ENCODE peak calls at places on chromosomes 16 and 17, in four cellular contexts. One of them, this sample, is unnamed.

GRCh38 chr16:86508947-86509758 is 1.2 kb upstream of the FOXF1 start:
- DNase-seq in GM12878: no peak
- DNase-seq in H1: peak; percentile 69
- DNase-seq in K562: no peak
- DNase-seq in this sample: peak; percentile 89

GRCh38 chr17:69711504-69711903 is 297.0 kb downstream of the MAP2K6 start:
- DNase-seq in GM12878: no peak
- DNase-seq in H1: no peak
- DNase-seq in K562: no peak
- DNase-seq in this sample: no peak

GRCh38 chr16:80208015-80208414 is 332.8 kb upstream of the DYNLRB2 start:
- DNase-seq in GM12878: no peak
- DNase-seq in H1: no peak
- DNase-seq in K562: no peak
- DNase-seq in this sample: no peak

GRCh38 chr16:49557070-49557446 is 183.5 kb downstream of the C16orf78 start:
- DNase-seq in GM12878: no peak
- DNase-seq in H1: peak; percentile 75
- DNase-seq in K562: no peak
- DNase-seq in this sample: no peak

GRCh38 chr17:47696717-47697642 is 3.0 kb downstream of the TBKBP1 start:
- DNase-seq in GM12878: no peak
- DNase-seq in H1: no peak
- DNase-seq in K562: no peak
- DNase-seq in this sample: no peak

GRCh38 chr17:41415833-41416335 is 8.5 kb downstream of the KRT37 start:
- DNase-seq in GM12878: no peak
- DNase-seq in H1: no peak
- DNase-seq in K562: no peak
- DNase-seq in this sample: peak; percentile 55

GRCh38 chr17:41054025-41054424 is 1.0 kb downstream of the KRTAP2-2 start:
- DNase-seq in GM12878: no peak
- DNase-seq in H1: no peak
- DNase-seq in K562: no peak
- DNase-seq in this sample: no peak

GRCh38 chr16:85798283-85798776 is 1.0 kb downstream of the EMC8 start:
- DNase-seq in GM12878: no peak
- DNase-seq in H1: no peak
- DNase-seq in K562: no peak
- DNase-seq in this sample: peak; percentile 6

DNA sequence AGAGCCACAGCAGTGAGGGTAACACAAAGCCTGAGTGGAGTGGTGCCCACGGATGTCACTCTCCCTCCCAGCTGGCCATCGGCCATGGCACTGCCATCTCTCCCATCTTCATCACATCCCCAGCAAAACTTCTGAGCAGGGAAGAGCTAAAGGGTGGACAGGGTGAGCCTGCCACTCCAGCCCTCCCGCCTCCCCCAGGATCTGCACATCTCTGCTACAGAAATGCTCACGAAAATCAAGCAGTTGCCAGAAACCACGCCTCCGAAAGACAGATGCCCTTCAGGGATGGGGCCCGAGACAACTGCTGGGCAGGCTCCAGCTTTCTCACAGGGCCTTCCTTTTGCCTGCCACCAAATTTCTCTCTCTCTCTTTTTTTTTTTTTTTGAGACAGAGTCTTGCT is 3.6 kb downstream of the GRIN2C start:
- DNase-seq in GM12878: no peak
- DNase-seq in H1: no peak
- DNase-seq in K562: no peak
- DNase-seq in this sample: no peak
- TF ChIP-seq CHD1 in GM12878: no peak
- TF ChIP-seq CHD1 in H1: no peak
- TF ChIP-seq CHD1 in K562: no peak
- TF ChIP-seq CHD1 in this sample: no peak

GRCh38 chr16:4515611-4516233 is 22.9 kb downstream of the CDIP1 start:
- DNase-seq in GM12878: peak; percentile 52
- DNase-seq in H1: no peak
- DNase-seq in K562: no peak
- DNase-seq in this sample: no peak

GRCh38 chr16:4518281-4518680 is 20.3 kb downstream of the CDIP1 start:
- DNase-seq in GM12878: no peak
- DNase-seq in H1: no peak
- DNase-seq in K562: no peak
- DNase-seq in this sample: no peak

GRCh38 chr16:4520913-4521312 is 17.7 kb downstream of the CDIP1 start:
- DNase-seq in GM12878: no peak
- DNase-seq in H1: no peak
- DNase-seq in K562: no peak
- DNase-seq in this sample: no peak

GRCh38 chr16:4519274-4520058 is 19.1 kb downstream of the CDIP1 start:
- DNase-seq in GM12878: no peak
- DNase-seq in H1: no peak
- DNase-seq in K562: no peak
- DNase-seq in this sample: no peak

DNA sequence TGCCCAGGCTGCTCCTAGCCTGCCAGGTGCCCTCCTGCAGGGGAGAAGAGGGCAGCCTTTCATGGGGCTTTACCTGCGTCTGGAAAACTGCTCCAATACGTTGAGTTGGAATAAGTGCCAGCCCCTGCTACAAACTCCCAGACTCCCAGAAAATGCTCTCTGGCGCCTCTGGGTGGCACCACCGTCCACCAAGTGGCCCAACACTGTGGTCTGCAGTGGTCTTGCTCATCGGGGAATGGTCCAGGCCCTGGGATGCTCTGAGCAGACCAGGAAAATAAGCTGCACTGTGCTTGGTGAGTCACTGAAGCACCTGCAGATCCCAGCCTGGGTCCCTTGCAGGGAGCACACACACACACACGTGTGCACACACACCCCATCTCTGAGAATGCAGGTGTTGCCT is 20.8 kb downstream of the CDIP1 start:
- DNase-seq in GM12878: no peak
- DNase-seq in H1: peak; percentile 79
- DNase-seq in K562: peak; percentile 46
- DNase-seq in this sample: peak; percentile 46
- TF ChIP-seq CHD1 in GM12878: no peak
- TF ChIP-seq CHD1 in H1: no peak
- TF ChIP-seq CHD1 in K562: no peak
- TF ChIP-seq CHD1 in this sample: no peak

DNA sequence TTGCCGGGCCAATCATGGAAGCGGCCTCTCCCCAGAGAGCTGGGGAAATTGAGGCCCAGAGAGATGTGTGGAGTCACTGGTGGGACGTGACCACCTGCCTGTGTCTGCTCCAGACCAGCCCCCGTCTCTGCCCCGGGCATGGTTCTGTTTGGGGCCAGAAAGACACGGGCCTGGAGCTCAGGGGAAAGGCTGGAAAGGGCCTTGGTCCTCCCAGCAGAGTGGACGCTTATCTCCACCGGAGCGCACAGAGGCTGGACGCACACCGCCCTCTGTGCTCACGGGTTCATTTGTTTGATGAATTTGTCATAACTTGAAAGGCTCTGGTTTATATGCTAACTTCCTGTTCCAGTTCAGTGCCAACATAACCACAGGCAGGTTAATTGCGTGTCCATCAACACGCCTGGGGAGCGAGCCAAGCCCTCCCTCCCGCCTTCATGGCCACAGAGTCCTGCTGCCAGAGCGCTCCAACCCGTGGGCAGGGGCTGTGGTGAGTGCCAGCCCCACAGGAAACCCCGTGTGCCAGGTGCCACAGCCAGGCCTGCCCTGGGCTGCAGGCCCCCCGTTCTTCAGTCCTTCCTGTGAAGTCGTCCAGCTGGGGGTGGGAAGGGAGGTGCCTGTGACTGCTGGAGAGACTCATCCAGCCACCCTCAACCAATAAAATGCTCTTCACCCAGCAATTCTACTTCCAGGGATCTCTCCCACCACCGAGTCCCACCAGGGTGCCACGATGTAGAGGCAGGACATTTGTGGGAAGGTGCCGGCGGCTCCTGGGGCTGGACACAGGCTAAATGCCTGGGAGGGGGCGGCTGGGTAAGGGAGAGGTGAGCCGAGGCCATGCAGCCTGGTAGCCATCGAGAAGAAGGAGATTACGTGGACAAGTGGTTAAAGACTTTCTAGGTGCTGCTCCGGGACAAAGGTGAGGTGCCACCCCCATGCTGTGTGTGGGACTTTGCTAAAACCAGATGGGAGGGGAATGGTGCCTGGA is 29.4 kb upstream of the BAHCC1 start:
- DNase-seq in GM12878: peak; percentile 28
- DNase-seq in H1: no peak
- DNase-seq in K562: no peak
- DNase-seq in this sample: peak; percentile 81
- TF ChIP-seq CHD1 in GM12878: no peak
- TF ChIP-seq CHD1 in H1: no peak
- TF ChIP-seq CHD1 in K562: no peak
- TF ChIP-seq CHD1 in this sample: no peak

GRCh38 chr16:88479795-88480760 is 27.0 kb downstream of the ZFPM1 start:
- DNase-seq in GM12878: no peak
- DNase-seq in H1: no peak
- DNase-seq in K562: no peak
- DNase-seq in this sample: no peak
- TF ChIP-seq CHD1 in GM12878: no peak
- TF ChIP-seq CHD1 in H1: no peak
- TF ChIP-seq CHD1 in K562: no peak
- TF ChIP-seq CHD1 in this sample: no peak

GRCh38 chr17:8324913-8325312 is 14.7 kb upstream of the ODF4 start:
- DNase-seq in GM12878: no peak
- DNase-seq in H1: no peak
- DNase-seq in K562: no peak
- DNase-seq in this sample: no peak

GRCh38 chr17:8322078-8322477 is 12.0 kb downstream of the ARHGEF15 start:
- DNase-seq in GM12878: no peak
- DNase-seq in H1: no peak
- DNase-seq in K562: no peak
- DNase-seq in this sample: no peak

GRCh38 chr17:8332128-8332527 is 7.5 kb upstream of the ODF4 start:
- DNase-seq in GM12878: no peak
- DNase-seq in H1: no peak
- DNase-seq in K562: no peak
- DNase-seq in this sample: no peak

GRCh38 chr17:8324132-8324531 is 14.1 kb downstream of the ARHGEF15 start:
- DNase-seq in GM12878: no peak
- DNase-seq in H1: no peak
- DNase-seq in K562: no peak
- DNase-seq in this sample: no peak

DNA sequence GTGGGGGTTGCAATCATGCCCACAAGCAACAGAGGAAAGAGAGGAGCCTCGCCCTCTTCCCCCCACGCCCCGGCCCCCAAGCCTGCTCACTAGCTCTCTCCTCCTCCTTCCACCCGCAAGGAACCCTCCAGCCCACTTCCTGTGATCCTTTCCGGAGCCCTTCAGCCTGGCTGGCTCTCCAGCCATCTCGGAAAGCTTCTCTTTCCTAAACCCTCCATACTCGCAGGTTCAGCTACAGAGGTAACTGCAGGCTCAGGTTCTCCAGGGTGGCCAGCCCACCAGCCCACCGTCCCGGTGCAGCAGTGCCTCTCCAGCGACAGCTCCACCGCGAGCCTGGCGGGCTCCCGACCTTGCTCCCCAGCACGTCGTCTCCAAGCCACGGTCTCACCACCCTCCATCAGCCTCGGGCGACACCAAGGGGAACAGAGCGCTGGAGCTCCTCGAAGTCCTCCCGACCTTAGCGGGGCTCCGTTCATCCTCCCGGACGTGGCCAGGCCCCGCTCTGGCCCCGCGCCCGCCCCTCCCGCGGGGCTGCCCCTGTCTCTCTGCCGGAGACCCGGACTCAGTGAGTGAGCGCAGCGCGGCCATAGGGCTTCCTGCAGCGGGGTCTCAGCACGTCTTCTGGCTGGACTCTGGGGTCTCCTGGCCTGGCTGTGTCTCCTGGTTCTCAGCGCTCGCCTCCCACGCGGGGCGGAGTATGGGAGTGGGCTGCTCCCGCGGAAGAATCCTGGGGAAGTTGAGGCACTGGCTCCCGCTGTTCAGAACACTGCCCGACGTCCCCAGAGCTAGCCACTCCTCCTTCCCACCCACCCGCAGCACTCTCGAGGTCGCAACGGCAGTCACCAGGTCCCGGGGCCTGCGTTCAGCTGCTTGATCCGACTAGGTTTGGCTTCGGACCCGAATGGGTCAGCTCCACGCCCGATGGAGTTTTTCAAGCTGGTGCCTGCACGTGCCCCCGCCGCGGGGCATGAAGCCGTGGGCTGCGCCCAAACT is 12.8 kb upstream of the ODF4 start:
- DNase-seq in GM12878: no peak
- DNase-seq in H1: peak; percentile 74
- DNase-seq in K562: no peak
- DNase-seq in this sample: no peak
- TF ChIP-seq CHD1 in GM12878: no peak
- TF ChIP-seq CHD1 in H1: no peak
- TF ChIP-seq CHD1 in K562: no peak
- TF ChIP-seq CHD1 in this sample: no peak

GRCh38 chr16:11207646-11208045 is 48.4 kb downstream of the SOCS1 start:
- DNase-seq in GM12878: no peak
- DNase-seq in H1: no peak
- DNase-seq in K562: no peak
- DNase-seq in this sample: no peak
- TF ChIP-seq CHD1 in GM12878: no peak
- TF ChIP-seq CHD1 in H1: no peak
- TF ChIP-seq CHD1 in K562: no peak
- TF ChIP-seq CHD1 in this sample: no peak

GRCh38 chr17:72725432-72726068 is 366.9 kb downstream of the SLC39A11 start:
- DNase-seq in GM12878: no peak
- DNase-seq in H1: peak; percentile 71
- DNase-seq in K562: peak; percentile 68
- DNase-seq in this sample: peak; percentile 66

GRCh38 chr17:72730091-72730490 is 362.4 kb downstream of the SLC39A11 start:
- DNase-seq in GM12878: no peak
- DNase-seq in H1: no peak
- DNase-seq in K562: no peak
- DNase-seq in this sample: peak; percentile 85

GRCh38 chr17:72724375-72724774 is 368.1 kb downstream of the SLC39A11 start:
- DNase-seq in GM12878: no peak
- DNase-seq in H1: no peak
- DNase-seq in K562: no peak
- DNase-seq in this sample: peak; percentile 66

DNA sequence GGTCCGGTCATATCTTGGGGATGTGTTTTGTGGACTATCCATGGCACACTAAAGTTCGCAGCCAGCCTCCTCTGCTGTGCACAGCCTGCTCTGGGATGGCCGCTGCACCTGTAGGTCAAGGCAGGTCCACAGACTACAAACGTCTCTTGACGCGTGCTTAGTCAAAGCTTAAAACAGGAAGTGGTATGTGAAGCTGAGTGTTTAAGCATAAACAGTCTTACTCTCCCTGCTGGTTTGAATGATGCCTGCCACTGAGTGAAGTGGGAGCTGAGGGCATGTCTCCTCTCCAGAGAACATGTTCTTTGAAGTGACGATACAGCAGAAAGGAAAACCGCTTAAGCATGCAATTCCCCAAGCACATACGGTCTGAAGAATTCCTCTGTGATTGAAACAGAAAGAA is 365.6 kb downstream of the SLC39A11 start:
- DNase-seq in GM12878: peak; percentile 61
- DNase-seq in H1: no peak
- DNase-seq in K562: no peak
- DNase-seq in this sample: peak; percentile 77
- TF ChIP-seq CHD1 in GM12878: no peak
- TF ChIP-seq CHD1 in H1: no peak
- TF ChIP-seq CHD1 in K562: no peak
- TF ChIP-seq CHD1 in this sample: no peak